ENCODE peak calls at places on chromosomes 6 and 20, in five cellular contexts. X is T-helper 1 cell; Q is GM12891; W is effector CD8-positive, alpha-beta T cell; G is NCI-H226. F is an unnamed sample.

GRCh38 chr6:36953931-36954261 is 642 bp upstream of the PI16 start:
- DNase-seq in X (no peak), Q (no peak), W (no peak), G (no peak), F (no peak)

GRCh38 chr6:72857791-72858190 is 235.9 kb downstream of the KCNQ5 start:
- DNase-seq in X (no peak), Q (no peak), W (no peak), G (peak), F (no peak)

GRCh38 chr6:170424634-170425126 is 118.1 kb downstream of the FAM120B start:
- DNase-seq in X (no peak), Q (no peak), W (no peak), G (no peak), F (no peak)

GRCh38 chr20:54320148-54320607 is 112.3 kb downstream of the PFDN4 start:
- DNase-seq in X (peak), Q (no peak), W (no peak), G (no peak), F (peak)

GRCh38 chr20:62358728-62359490 is 8.2 kb downstream of the LAMA5 start:
- DNase-seq in X (no peak), Q (no peak), W (no peak), G (no peak), F (no peak)

GRCh38 chr20:385448-385847 is 4.9 kb downstream of the TRIB3 start:
- DNase-seq in X (no peak), Q (no peak), W (no peak), G (no peak), F (no peak)

GRCh38 chr20:46056027-46056833 is 27.2 kb downstream of the SLC12A5 start:
- DNase-seq in X (no peak), Q (no peak), W (no peak), G (no peak), F (no peak)

GRCh38 chr6:12174878-12175277 is 115.3 kb upstream of the EDN1 start:
- DNase-seq in X (no peak), Q (no peak), W (no peak), G (peak), F (no peak)

GRCh38 chr20:50121858-50122271 is 8.9 kb upstream of the UBE2V1 start:
- DNase-seq in X (no peak), Q (no peak), W (no peak), G (no peak), F (peak)

GRCh38 chr6:121549741-121550140 is 114.3 kb downstream of the GJA1 start:
- DNase-seq in X (no peak), Q (no peak), W (no peak), G (peak), F (no peak)

GRCh38 chr6:113586413-113586812 is 270.7 kb upstream of the MARCKS start:
- DNase-seq in X (no peak), Q (no peak), W (no peak), G (peak), F (no peak)

F was measured in iPS-NIHi11.